ENCODE peak calls at places on chromosomes 1 and 21, in four cellular contexts. G is heart right ventricle, X is spleen, S is ovary. U is an unnamed sample.

GRCh38 chr1:26785611-26786436 is 1.9 kb upstream of the PIGV start:
- DNase-seq in G (peak; percentile 51), X (no peak), S (no peak), U (no peak)

GRCh38 chr1:25106352-25106751 is 126.0 kb downstream of the SYF2 start:
- DNase-seq in G (no peak), X (no peak), S (no peak), U (no peak)

GRCh38 chr1:219701453-219701852 is 88.5 kb upstream of the ZC3H11B start:
- DNase-seq in G (no peak), X (no peak), S (no peak), U (no peak)

GRCh38 chr1:87450615-87451209 is 122.0 kb downstream of the LMO4 start:
- DNase-seq in G (no peak), X (no peak), S (no peak), U (no peak)

GRCh38 chr21:39444406-39445145 is 1.0 kb downstream of the LCA5L start:
- DNase-seq in G (no peak), X (no peak), S (no peak), U (no peak)

GRCh38 chr1:200034821-200035396 is 7.4 kb downstream of the NR5A2 start:
- DNase-seq in G (no peak), X (no peak), S (no peak), U (no peak)

GRCh38 chr1:183915634-183916510 is 111.0 kb downstream of the RGL1 start:
- DNase-seq in G (peak; percentile 84), X (no peak), S (peak; percentile 71), U (peak; percentile 92)

GRCh38 chr1:202148391-202148790 is 3.9 kb upstream of the ARL8A start:
- DNase-seq in G (no peak), X (no peak), S (no peak), U (no peak)

GRCh38 chr1:71365451-71365850 is 284.6 kb upstream of the ZRANB2 start:
- DNase-seq in G (no peak), X (no peak), S (no peak), U (no peak)

GRCh38 chr1:41479000-41479807 is 5.3 kb downstream of the EDN2 start:
- DNase-seq in G (no peak), X (peak; percentile 73), S (peak; percentile 75), U (peak; percentile 93)

GRCh38 chr1:202627841-202628565 is 82.3 kb downstream of the SYT2 start:
- DNase-seq in G (no peak), X (peak; percentile 65), S (no peak), U (no peak)

GRCh38 chr1:75136921-75137641 is 2.9 kb downstream of the LHX8 start:
- DNase-seq in G (no peak), X (no peak), S (no peak), U (peak; percentile 61)

GRCh38 chr1:91511386-91511785 is 10.7 kb downstream of the CDC7 start:
- DNase-seq in G (no peak), X (no peak), S (no peak), U (no peak)

GRCh38 chr1:174626031-174627020 is 178.6 kb downstream of the GPR52 start:
- DNase-seq in G (no peak), X (no peak), S (no peak), U (no peak)

GRCh38 chr1:78303620-78304019 is 187.2 kb upstream of the PTGFR start:
- DNase-seq in G (peak; percentile 56), X (no peak), S (no peak), U (peak; percentile 84)

GRCh38 chr1:41557751-41558455 is 73.4 kb upstream of the EDN2 start:
- DNase-seq in G (no peak), X (no peak), S (no peak), U (no peak)

GRCh38 chr1:159900755-159901335 is 880 bp upstream of the CFAP45 start:
- DNase-seq in G (no peak), X (no peak), S (no peak), U (peak; percentile 8)

GRCh38 chr1:239308701-239309333 is 77.6 kb upstream of the CHRM3 start:
- DNase-seq in G (peak; percentile 5), X (no peak), S (peak; percentile 41), U (no peak)

GRCh38 chr1:159211331-159212136 is 6.9 kb downstream of the ACKR1 start:
- DNase-seq in G (no peak), X (peak; percentile 81), S (no peak), U (no peak)

GRCh38 chr1:6396998-6397397 is 3.4 kb upstream of the ACOT7 start:
- DNase-seq in G (no peak), X (no peak), S (no peak), U (no peak)

GRCh38 chr1:11180342-11180744 is 8.8 kb upstream of the ANGPTL7 start:
- DNase-seq in G (no peak), X (no peak), S (no peak), U (no peak)

GRCh38 chr1:236471653-236472052 is 52.1 kb upstream of the LGALS8 start:
- DNase-seq in G (no peak), X (no peak), S (no peak), U (no peak)

GRCh38 chr1:4395158-4395557 is 259.3 kb upstream of the AJAP1 start:
- DNase-seq in G (no peak), X (no peak), S (no peak), U (no peak)

GRCh38 chr1:3217096-3217724 is 148.2 kb downstream of the PRDM16 start:
- DNase-seq in G (no peak), X (no peak), S (no peak), U (no peak)

GRCh38 chr1:203627819-203628184 is 1.2 kb downstream of the ATP2B4 start:
- DNase-seq in G (no peak), X (no peak), S (no peak), U (peak; percentile 79)

GRCh38 chr1:5983361-5984103 is 8.7 kb downstream of the NPHP4 start:
- DNase-seq in G (no peak), X (no peak), S (no peak), U (no peak)

GRCh38 chr21:39385299-39386145 is 36.6 kb upstream of the HMGN1 start:
- DNase-seq in G (peak; percentile 76), X (peak; percentile 94), S (peak; percentile 82), U (peak; percentile 93)

GRCh38 chr1:53459321-53460175 is at the start of gene DMRTB1:
- DNase-seq in G (no peak), X (peak; percentile 62), S (no peak), U (no peak)

GRCh38 chr1:76425104-76425842 is 350.7 kb downstream of the ST6GALNAC3 start:
- DNase-seq in G (no peak), X (no peak), S (no peak), U (no peak)

GRCh38 chr1:1204998-1205768 is 1.2 kb downstream of the TNFRSF18 start:
- DNase-seq in G (no peak), X (no peak), S (no peak), U (no peak)

GRCh38 chr21:27219068-27219467 is 252.2 kb upstream of the ADAMTS5 start:
- DNase-seq in G (no peak), X (no peak), S (no peak), U (no peak)

GRCh38 chr21:40165671-40166070 is 298.4 kb downstream of the PCP4 start:
- DNase-seq in G (no peak), X (no peak), S (no peak), U (no peak)

GRCh38 chr1:38848069-38848468 is 11.5 kb downstream of the RRAGC start:
- DNase-seq in G (no peak), X (no peak), S (no peak), U (no peak)

GRCh38 chr1:212110617-212111016 is 75.1 kb downstream of the DTL start:
- DNase-seq in G (peak; percentile 32), X (no peak), S (no peak), U (no peak)

DNA sequence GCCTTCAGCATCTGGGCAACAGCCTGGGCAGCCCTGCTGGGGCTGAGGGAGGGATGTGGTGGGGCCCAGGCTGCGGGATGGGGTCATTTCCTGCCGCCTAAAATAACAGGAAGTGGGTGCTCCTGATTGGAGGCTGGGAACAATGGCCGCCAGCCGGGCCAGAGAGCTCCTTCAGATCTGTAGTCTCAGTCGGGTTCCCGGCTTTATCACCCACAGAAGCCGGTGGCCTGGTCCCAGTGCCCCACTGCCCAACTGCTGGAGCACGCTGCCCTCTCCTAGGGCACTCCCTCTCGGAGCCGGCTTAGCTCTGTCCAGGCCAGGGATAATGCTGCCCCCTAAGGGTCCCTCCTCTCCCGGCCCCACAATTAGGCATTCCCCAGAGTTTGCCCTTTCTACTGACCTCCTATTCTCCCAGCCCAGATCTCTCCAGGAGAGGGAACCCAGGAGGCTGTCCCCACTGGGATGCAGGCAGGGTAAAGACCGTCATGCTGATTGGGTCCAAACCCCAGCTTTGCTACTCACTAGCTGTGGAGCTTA is 5.1 kb downstream of the MAP7D1 start:
- DNase-seq in G (peak; percentile 82), X (peak; percentile 91), S (peak; percentile 69), U (peak; percentile 87)
- TF ChIP-seq CTCF in G (no peak), X (no peak), S (no peak), U (peak; percentile 9)

GRCh38 chr1:19630720-19631119 is 13.4 kb upstream of the NBL1 start:
- DNase-seq in G (no peak), X (no peak), S (no peak), U (no peak)
- H3K36me3 ChIP-seq in G (peaks cover 17% of the 10 kb centered on the region), X (peaks cover 37% of the 10 kb centered on the region), S (no peaks in the 10 kb centered on the region), U (peaks cover 9% of the 10 kb centered on the region)

DNA sequence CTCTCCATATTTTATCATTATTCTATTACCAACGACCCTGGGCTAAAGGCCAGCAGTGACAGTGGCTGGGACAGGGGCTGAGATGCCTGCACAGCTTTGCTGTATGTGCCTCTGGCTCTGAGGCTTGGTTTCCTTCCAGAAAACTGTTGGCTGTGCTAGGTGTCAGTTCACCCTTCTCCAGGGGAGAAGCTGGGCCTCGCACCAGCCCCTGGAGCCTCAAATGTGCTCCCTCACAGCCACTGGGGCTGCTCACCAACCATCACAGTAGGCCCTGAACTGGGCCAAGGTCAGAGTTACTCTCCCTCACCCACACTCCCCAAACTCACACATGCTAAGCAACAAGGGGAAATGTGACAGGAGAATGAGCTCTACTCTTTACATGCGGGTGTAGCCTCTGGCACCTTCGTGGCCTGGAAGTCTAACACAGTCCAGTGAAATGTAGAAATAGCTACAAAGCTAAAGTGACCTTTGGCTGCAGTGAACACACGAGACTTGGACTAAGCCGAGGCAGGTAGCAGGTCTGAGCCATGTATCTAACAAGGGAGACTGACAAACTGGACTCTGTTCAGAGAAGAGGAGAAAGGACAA is 4.7 kb upstream of the CD160 start:
- DNase-seq in G (peak; percentile 64), X (no peak), S (no peak), U (no peak)
- H3K27ac ChIP-seq in G (peak overlapping the region; percentile 39), X (no peak overlapping the region), S (no peak overlapping the region), U (peak overlapping the region; percentile 41)

GRCh38 chr1:180632326-180633088 is 685 bp downstream of the XPR1 start:
- DNase-seq in G (peak; percentile 49), X (peak; percentile 95), S (peak; percentile 78), U (peak; percentile 81)
- TF ChIP-seq CTCF in G (no peak), X (no peak), S (no peak), U (no peak)

GRCh38 chr1:153456396-153456795 is 4.1 kb downstream of the S100A7 start:
- DNase-seq in G (no peak), X (no peak), S (no peak), U (no peak)
- H3K36me3 ChIP-seq in G (no peaks in the 10 kb centered on the region), X (no peaks in the 10 kb centered on the region), S (no peaks in the 10 kb centered on the region), U (no peaks in the 10 kb centered on the region)

GRCh38 chr1:155698382-155699038 is 9.6 kb downstream of the DAP3 start:
- DNase-seq in G (no peak), X (no peak), S (no peak), U (no peak)
- H3K27ac ChIP-seq in G (no peak overlapping the region), X (no peak overlapping the region), S (no peak overlapping the region), U (no peak overlapping the region)

U was measured in sigmoid colon.